ENCODE peak calls at places on chromosomes 2 and 18, in four cellular contexts. C, D, P and V are unnamed samples.

GRCh38 chr2:178910005-178910404 is 102.8 kb upstream of the TTN start:
- DNase-seq in C (no peak), D (no peak), P (peak), V (no peak)

GRCh38 chr18:9147440-9148238 is 11.1 kb downstream of the ANKRD12 start:
- DNase-seq in C (peak), D (no peak), P (no peak), V (peak)

GRCh38 chr2:115412501-115412900 is 970.1 kb downstream of the DPP10 start:
- DNase-seq in C (no peak), D (no peak), P (peak), V (no peak)

GRCh38 chr18:49251451-49251850 is 209.0 kb downstream of the DYM start:
- DNase-seq in C (no peak), D (no peak), P (no peak), V (no peak)

GRCh38 chr2:168034586-168034985 is 212.8 kb downstream of the STK39 start:
- DNase-seq in C (no peak), D (no peak), P (no peak), V (no peak)

GRCh38 chr2:197707316-197708213 is 2.4 kb downstream of the MARS2 start:
- DNase-seq in C (peak), D (no peak), P (no peak), V (peak)

GRCh38 chr2:29613792-29614266 is 307.6 kb downstream of the ALK start:
- DNase-seq in C (no peak), D (no peak), P (no peak), V (no peak)

GRCh38 chr2:205370726-205371125 is 311.6 kb upstream of the NRP2 start:
- DNase-seq in C (no peak), D (no peak), P (no peak), V (no peak)

GRCh38 chr2:196205891-196206408 is 34.6 kb upstream of the STK17B start:
- DNase-seq in C (no peak), D (no peak), P (no peak), V (no peak)

GRCh38 chr2:218829868-218830451 is 1.6 kb downstream of the PRKAG3 start:
- DNase-seq in C (no peak), D (no peak), P (no peak), V (no peak)

GRCh38 chr2:156309106-156309505 is 23.4 kb downstream of the NR4A2 start:
- DNase-seq in C (no peak), D (no peak), P (no peak), V (no peak)

GRCh38 chr2:71277536-71278103 is 50.7 kb upstream of the PAIP2B start:
- DNase-seq in C (peak), D (no peak), P (peak), V (peak)

GRCh38 chr2:224584111-224584764 is 925 bp downstream of the CUL3 start:
- DNase-seq in C (peak), D (no peak), P (no peak), V (no peak)

GRCh38 chr18:48597671-48598070 is 58.8 kb downstream of the CTIF start:
- DNase-seq in C (no peak), D (no peak), P (no peak), V (no peak)

GRCh38 chr2:33477473-33478468 is 1.3 kb downstream of the RASGRP3 start:
- DNase-seq in C (no peak), D (peak), P (peak), V (no peak)

GRCh38 chr2:36780231-36780808 is 83.8 kb downstream of the VIT start:
- DNase-seq in C (peak), D (peak), P (peak), V (peak)

GRCh38 chr18:33751613-33752221 is 173.7 kb downstream of the ASXL3 start:
- DNase-seq in C (no peak), D (no peak), P (no peak), V (no peak)

GRCh38 chr2:98027535-98027934 is 31.8 kb upstream of the TMEM131 start:
- DNase-seq in C (no peak), D (no peak), P (no peak), V (no peak)

GRCh38 chr2:182937864-182938263 is 71.4 kb upstream of the FRZB start:
- DNase-seq in C (no peak), D (no peak), P (no peak), V (no peak)

GRCh38 chr2:8045081-8045614 is 636.7 kb upstream of the ID2 start:
- DNase-seq in C (no peak), D (no peak), P (no peak), V (no peak)

GRCh38 chr2:8027387-8027786 is 654.5 kb upstream of the ID2 start:
- DNase-seq in C (no peak), D (no peak), P (no peak), V (no peak)

GRCh38 chr2:240986787-240987411 is 11.5 kb upstream of the SNED1 start:
- DNase-seq in C (no peak), D (no peak), P (no peak), V (no peak)

GRCh38 chr2:39723946-39724827 is 54.9 kb downstream of the THUMPD2 start:
- DNase-seq in C (no peak), D (no peak), P (no peak), V (no peak)

GRCh38 chr2:218885981-218886447 is 5.4 kb downstream of the WNT10A start:
- DNase-seq in C (no peak), D (no peak), P (no peak), V (no peak)

GRCh38 chr2:27003857-27004256 is 28.9 kb upstream of the TMEM214 start:
- DNase-seq in C (no peak), D (no peak), P (no peak), V (no peak)

GRCh38 chr2:31227110-31227509 is 6.8 kb upstream of the EHD3 start:
- DNase-seq in C (no peak), D (no peak), P (no peak), V (no peak)

GRCh38 chr2:102518170-102518569 is 45.1 kb downstream of the SLC9A4 start:
- DNase-seq in C (no peak), D (no peak), P (no peak), V (no peak)

GRCh38 chr18:12295389-12296086 is 12.5 kb upstream of the TUBB6 start:
- DNase-seq in C (no peak), D (no peak), P (no peak), V (no peak)

GRCh38 chr18:10946058-10946457 is 203.3 kb downstream of the PIEZO2 start:
- DNase-seq in C (no peak), D (no peak), P (no peak), V (no peak)

GRCh38 chr2:121128741-121129659 is 156.0 kb downstream of the TFCP2L1 start:
- DNase-seq in C (peak), D (peak), P (no peak), V (peak)

GRCh38 chr2:221640686-221641085 is 68.6 kb upstream of the EPHA4 start:
- DNase-seq in C (no peak), D (no peak), P (no peak), V (no peak)

GRCh38 chr2:100990166-100990565 is 11.9 kb upstream of the RPL31 start:
- DNase-seq in C (no peak), D (no peak), P (no peak), V (no peak)

GRCh38 chr2:100993294-100993693 is 8.8 kb upstream of the RPL31 start:
- DNase-seq in C (no peak), D (no peak), P (no peak), V (no peak)

GRCh38 chr2:100991404-100991773 is 10.7 kb upstream of the RPL31 start:
- DNase-seq in C (no peak), D (no peak), P (no peak), V (no peak)

GRCh38 chr2:100990650-100991403 is 11.3 kb upstream of the RPL31 start:
- DNase-seq in C (no peak), D (no peak), P (no peak), V (no peak)

DNA sequence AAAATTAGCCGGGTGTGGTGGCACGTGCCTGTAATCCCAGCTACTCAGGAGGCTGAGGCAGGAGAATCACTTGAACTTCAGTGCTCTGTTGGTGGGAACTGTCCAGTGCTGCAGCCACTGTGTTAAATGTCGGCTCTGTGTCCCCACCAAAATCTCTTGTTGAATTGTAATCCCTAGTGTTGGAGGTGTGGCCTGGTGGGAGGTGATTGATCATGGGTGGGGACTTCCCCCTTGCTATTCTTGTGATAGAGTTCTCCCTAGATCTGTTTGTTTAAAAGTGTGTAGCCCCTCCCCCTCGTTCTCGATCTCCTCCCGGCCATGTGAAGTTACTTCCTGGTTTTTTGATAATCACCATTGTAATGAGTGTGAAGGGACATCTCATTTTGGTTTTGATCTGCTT is 9.8 kb upstream of the RPL31 start:
- DNase-seq in C (no peak), D (no peak), P (no peak), V (no peak)
- TF ChIP-seq REST in C (no peak), D (peak), P (peak), V (no peak)

GRCh38 chr2:55843992-55844345 is 79.6 kb downstream of the EFEMP1 start:
- DNase-seq in C (no peak), D (no peak), P (no peak), V (no peak)

GRCh38 chr2:55848096-55848495 is 75.5 kb downstream of the EFEMP1 start:
- DNase-seq in C (no peak), D (no peak), P (no peak), V (no peak)

GRCh38 chr2:55842009-55842408 is 81.6 kb downstream of the EFEMP1 start:
- DNase-seq in C (no peak), D (no peak), P (no peak), V (no peak)

GRCh38 chr2:55843096-55843991 is 80.2 kb downstream of the EFEMP1 start:
- DNase-seq in C (peak), D (no peak), P (peak), V (no peak)

GRCh38 chr2:55846426-55846825 is 77.2 kb downstream of the EFEMP1 start:
- DNase-seq in C (no peak), D (no peak), P (no peak), V (no peak)
- TF ChIP-seq TCF7L2 in C (no peak), D (no peak), P (no peak), V (no peak)

DNA sequence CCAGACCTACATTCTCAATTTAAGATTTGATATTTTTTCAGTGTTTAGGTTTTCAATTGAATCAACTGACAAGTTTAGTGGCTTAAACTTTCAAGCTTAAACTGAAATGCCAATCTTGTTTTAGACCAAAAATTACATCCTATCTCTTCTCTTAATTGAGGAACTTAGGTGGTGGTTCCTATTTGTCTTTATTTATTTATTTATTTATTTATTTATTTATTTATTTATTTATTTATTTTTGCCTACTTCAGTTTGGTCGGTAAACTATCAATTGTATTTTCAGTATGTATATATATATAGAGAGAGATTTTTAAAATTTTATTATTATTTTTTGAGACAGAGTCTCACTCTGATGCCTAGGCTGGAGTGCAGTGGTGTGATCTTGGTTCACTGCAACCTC is 68.1 kb downstream of the NEDD4L start:
- DNase-seq in C (no peak), D (no peak), P (no peak), V (no peak)
- TF ChIP-seq REST in C (no peak), D (no peak), P (no peak), V (no peak)

DNA sequence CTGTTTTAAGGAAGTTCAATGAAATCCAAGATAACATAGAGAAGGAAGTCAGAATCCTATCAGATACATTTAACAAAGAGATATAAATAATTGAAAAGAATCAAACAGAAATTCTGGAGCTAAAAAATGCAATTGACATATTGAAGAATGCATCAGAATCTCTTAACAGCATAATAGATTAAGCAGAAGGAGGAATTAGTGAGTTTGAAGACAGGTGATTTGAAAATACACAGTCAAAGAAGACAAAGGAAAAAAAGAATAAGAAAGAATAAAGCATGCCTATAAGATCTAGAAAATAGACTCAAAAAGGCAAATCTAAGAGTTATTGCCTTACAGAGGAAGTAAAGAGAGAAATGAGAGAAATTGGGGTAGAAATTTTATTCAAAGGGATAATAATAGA is 204.1 kb downstream of the SS18 start:
- DNase-seq in C (no peak), D (no peak), P (no peak), V (no peak)
- TF ChIP-seq TCF7L2 in C (no peak), D (no peak), P (no peak), V (no peak)

GRCh38 chr2:45141883-45142866 is 132.9 kb upstream of the SIX2 start:
- DNase-seq in C (no peak), D (no peak), P (no peak), V (no peak)
- TF ChIP-seq REST in C (no peak), D (no peak), P (no peak), V (no peak)

GRCh38 chr18:2459886-2460285 is 111.4 kb downstream of the METTL4 start:
- DNase-seq in C (no peak), D (no peak), P (no peak), V (no peak)
- TF ChIP-seq TCF7L2 in C (no peak), D (no peak), P (no peak), V (no peak)

GRCh38 chr2:20586379-20586715 is 64.6 kb downstream of the HS1BP3 start:
- DNase-seq in C (no peak), D (no peak), P (no peak), V (no peak)
- TF ChIP-seq REST in C (no peak), D (no peak), P (no peak), V (no peak)